ENCODE peak calls at places on chromosomes 13 and 19, in five cellular contexts. J is heart left ventricle, P is psoas muscle, U is uterus, H is ovary. K is an unnamed sample.

GRCh38 chr13:67107973-67108372 is 122.2 kb downstream of the PCDH9 start:
- DNase-seq in J (no peak), P (no peak), U (no peak), H (no peak), K (no peak)

GRCh38 chr19:28519218-28519779 is 693.7 kb downstream of the UQCRFS1 start:
- DNase-seq in J (no peak), P (no peak), U (no peak), H (no peak), K (no peak)

GRCh38 chr19:45901432-45901903 is 945 bp downstream of the MYPOP start:
- DNase-seq in J (peak; percentile 50), P (peak; percentile 68), U (peak; percentile 56), H (peak; percentile 53), K (peak; percentile 85)

GRCh38 chr13:88086577-88086976 is 415.4 kb downstream of the SLITRK5 start:
- DNase-seq in J (no peak), P (no peak), U (no peak), H (no peak), K (no peak)

GRCh38 chr19:29263305-29264080 is 50.5 kb upstream of the UQCRFS1 start:
- DNase-seq in J (no peak), P (peak; percentile 51), U (peak; percentile 20), H (no peak), K (no peak)

GRCh38 chr19:55376381-55376933 is at the start of gene TMEM190:
- DNase-seq in J (no peak), P (no peak), U (no peak), H (no peak), K (no peak)

GRCh38 chr19:7509625-7510024 is 6.3 kb upstream of the ZNF358 start:
- DNase-seq in J (no peak), P (no peak), U (no peak), H (no peak), K (no peak)

GRCh38 chr13:98324105-98324504 is 147.0 kb upstream of the RNF113B start:
- DNase-seq in J (no peak), P (no peak), U (no peak), H (no peak), K (no peak)

GRCh38 chr13:41352935-41353801 is 42.1 kb downstream of the NAA16 start:
- DNase-seq in J (no peak), P (no peak), U (no peak), H (no peak), K (no peak)

GRCh38 chr19:2053601-2054389 is 2.8 kb upstream of the MKNK2 start:
- DNase-seq in J (peak; percentile 88), P (peak; percentile 67), U (peak; percentile 89), H (peak; percentile 95), K (peak; percentile 77)

GRCh38 chr13:82720961-82721360 is 1161.3 kb downstream of the SLITRK1 start:
- DNase-seq in J (no peak), P (no peak), U (no peak), H (no peak), K (peak; percentile 33)

GRCh38 chr13:101648766-101649489 is 196.5 kb downstream of the ITGBL1 start:
- DNase-seq in J (no peak), P (no peak), U (no peak), H (no peak), K (no peak)

GRCh38 chr19:1210227-1210538 is 4.6 kb downstream of the STK11 start:
- DNase-seq in J (no peak), P (no peak), U (no peak), H (no peak), K (no peak)

GRCh38 chr19:30664358-30665058 is 292.3 kb downstream of the ZNF536 start:
- DNase-seq in J (peak; percentile 76), P (peak; percentile 31), U (no peak), H (no peak), K (no peak)

GRCh38 chr13:50712882-50713281 is 130.6 kb downstream of the DLEU7 start:
- DNase-seq in J (no peak), P (no peak), U (no peak), H (no peak), K (no peak)

GRCh38 chr13:113544071-113544891 is 40.3 kb upstream of the TFDP1 start:
- DNase-seq in J (no peak), P (no peak), U (peak; percentile 5), H (no peak), K (no peak)

GRCh38 chr13:76993021-76993420 is 1.1 kb downstream of the CLN5 start:
- DNase-seq in J (no peak), P (no peak), U (no peak), H (no peak), K (no peak)

GRCh38 chr19:15869109-15869555 is 28.7 kb downstream of the CYP4F2 start:
- DNase-seq in J (no peak), P (no peak), U (no peak), H (no peak), K (no peak)

GRCh38 chr13:114113961-114114360 is 18.5 kb downstream of the RASA3 start:
- DNase-seq in J (no peak), P (no peak), U (no peak), H (peak; percentile 6), K (peak; percentile 36)

GRCh38 chr19:42132030-42132628 is at the start of gene POU2F2:
- DNase-seq in J (peak; percentile 66), P (peak; percentile 31), U (peak; percentile 19), H (no peak), K (peak; percentile 81)

GRCh38 chr13:95530178-95530577 is 22.3 kb upstream of the CLDN10 start:
- DNase-seq in J (no peak), P (peak; percentile 13), U (no peak), H (no peak), K (peak; percentile 50)

GRCh38 chr19:13428352-13428751 is 77.9 kb downstream of the CACNA1A start:
- DNase-seq in J (no peak), P (no peak), U (no peak), H (no peak), K (no peak)

GRCh38 chr13:29484236-29484635 is 111.3 kb downstream of the SLC7A1 start:
- DNase-seq in J (no peak), P (no peak), U (no peak), H (no peak), K (no peak)

GRCh38 chr13:31264146-31264545 is 64.4 kb downstream of the B3GLCT start:
- DNase-seq in J (no peak), P (no peak), U (no peak), H (no peak), K (no peak)

GRCh38 chr19:19436137-19436691 is 30.7 kb downstream of the GATAD2A start:
- DNase-seq in J (no peak), P (no peak), U (no peak), H (no peak), K (no peak)

GRCh38 chr19:19434483-19435045 is 29.1 kb downstream of the GATAD2A start:
- DNase-seq in J (peak; percentile 74), P (peak; percentile 66), U (peak; percentile 64), H (peak; percentile 70), K (no peak)

GRCh38 chr19:19432732-19433131 is 27.3 kb downstream of the GATAD2A start:
- DNase-seq in J (no peak), P (no peak), U (no peak), H (no peak), K (no peak)

GRCh38 chr19:19429361-19429760 is 23.9 kb downstream of the GATAD2A start:
- DNase-seq in J (no peak), P (no peak), U (no peak), H (no peak), K (no peak)

DNA sequence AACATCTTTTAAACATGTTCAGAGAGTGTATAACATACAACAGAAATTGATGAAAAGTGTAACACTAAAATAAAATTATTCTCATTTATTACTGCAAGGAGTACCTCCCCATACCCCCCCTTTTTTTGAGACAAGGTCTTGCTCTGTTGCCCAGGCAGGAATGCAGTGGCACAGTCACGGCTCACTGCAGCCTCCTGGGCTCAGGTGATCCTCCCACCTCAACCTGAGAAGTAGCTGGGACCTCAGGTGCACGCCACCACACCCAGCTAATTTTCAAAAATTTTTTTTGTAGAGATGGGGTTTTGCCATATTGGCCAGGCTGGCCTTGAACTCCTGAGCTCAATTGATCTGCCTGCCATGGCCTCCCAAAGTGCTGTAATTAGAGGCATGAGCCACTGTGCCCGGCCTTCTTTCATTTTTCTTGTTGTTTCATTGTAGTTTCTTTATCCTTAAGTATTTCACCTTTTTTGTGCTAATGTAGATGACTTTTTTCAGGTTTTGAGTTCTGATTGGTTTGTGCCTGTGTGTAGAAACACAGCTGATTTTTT is 28.3 kb downstream of the GATAD2A start:
- DNase-seq in J (no peak), P (no peak), U (no peak), H (no peak), K (no peak)
- H3K4me1 ChIP-seq in J (peaks cover 78% of the 10 kb centered on the region), P (peaks cover 31% of the 10 kb centered on the region), U (no peaks in the 10 kb centered on the region), H (peaks cover 19% of the 10 kb centered on the region), K (no peaks in the 10 kb centered on the region)

GRCh38 chr13:43528992-43529391 is 257.8 kb downstream of the ENOX1 start:
- DNase-seq in J (no peak), P (no peak), U (no peak), H (no peak), K (no peak)
- H3K4me3 ChIP-seq in J (no peak overlapping the region), P (no peak overlapping the region), U (no peak overlapping the region), H (no peak overlapping the region), K (no peak overlapping the region)

GRCh38 chr19:10717356-10718204 is at the start of gene DNM2:
- DNase-seq in J (peak; percentile 99), P (peak; percentile 98), U (peak; percentile 99), H (peak; percentile 97), K (peak; percentile 99)

GRCh38 chr19:10719466-10719961 is 1.6 kb downstream of the DNM2 start:
- DNase-seq in J (no peak), P (no peak), U (no peak), H (no peak), K (no peak)

GRCh38 chr19:10720607-10721125 is 2.8 kb downstream of the DNM2 start:
- DNase-seq in J (no peak), P (no peak), U (no peak), H (no peak), K (no peak)

GRCh38 chr19:10718205-10719196 is 622 bp downstream of the DNM2 start:
- DNase-seq in J (peak; percentile 51), P (peak; percentile 55), U (peak; percentile 30), H (peak; percentile 51), K (peak; percentile 83)

GRCh38 chr19:10717054-10717355 is 874 bp upstream of the DNM2 start:
- DNase-seq in J (no peak), P (no peak), U (no peak), H (no peak), K (no peak)
- H3K27ac ChIP-seq in J (peak overlapping the region; percentile 61), P (no peak overlapping the region), U (peak overlapping the region; percentile 31), H (no peak overlapping the region), K (no peak overlapping the region)

GRCh38 chr19:18158471-18158870 is 5.5 kb downstream of the PIK3R2 start:
- DNase-seq in J (no peak), P (no peak), U (no peak), H (no peak), K (no peak)

GRCh38 chr19:18156841-18157464 is 4.0 kb downstream of the PIK3R2 start:
- DNase-seq in J (peak; percentile 95), P (peak; percentile 79), U (peak; percentile 86), H (peak; percentile 97), K (peak; percentile 88)

GRCh38 chr19:18155095-18156087 is 2.4 kb downstream of the PIK3R2 start:
- DNase-seq in J (no peak), P (no peak), U (no peak), H (no peak), K (no peak)

GRCh38 chr19:18157465-18158063 is 4.6 kb downstream of the PIK3R2 start:
- DNase-seq in J (no peak), P (peak; percentile 40), U (no peak), H (peak; percentile 59), K (no peak)

DNA sequence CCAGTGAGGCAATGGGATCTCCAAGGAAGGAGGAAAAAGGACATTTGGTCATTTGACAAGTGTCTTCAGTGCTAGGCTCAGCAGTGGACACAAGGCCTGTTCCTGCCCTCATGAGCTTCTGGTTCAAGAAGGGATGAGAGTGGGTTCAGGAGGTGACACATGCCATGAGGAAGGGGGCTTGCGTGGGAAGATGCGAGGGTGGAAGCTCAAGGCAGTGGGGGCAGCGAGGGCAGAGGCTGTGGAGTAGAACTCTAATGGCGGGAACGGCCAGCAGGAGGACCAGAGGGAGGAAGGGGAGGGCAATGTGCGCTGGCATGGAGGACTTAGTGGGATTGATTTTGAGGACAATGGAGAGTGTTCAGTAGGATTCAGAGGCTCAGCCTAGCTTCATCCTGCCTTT is 3.3 kb downstream of the PIK3R2 start:
- DNase-seq in J (no peak), P (no peak), U (no peak), H (no peak), K (no peak)
- H3K4me1 ChIP-seq in J (peaks cover 56% of the 10 kb centered on the region), P (peaks cover 55% of the 10 kb centered on the region), U (peaks cover 7% of the 10 kb centered on the region), H (peaks cover 22% of the 10 kb centered on the region), K (no peaks in the 10 kb centered on the region)

K was measured in aorta.